ENCODE peak calls at places on chromosomes 4 and X, in six cellular contexts. K, W, N, G, O and V are unnamed samples.

GRCh38 chr4:23717528-23718248 is 172.2 kb downstream of the PPARGC1A start:
- DNase-seq in G (peak; percentile 65), W (peak; percentile 37), N (peak; percentile 37), K (no peak), O (no peak), V (peak; percentile 17)

GRCh38 chr4:74932010-74932409 is 906 bp upstream of the PARM1 start:
- DNase-seq in G (no peak), O (no peak), K (no peak), W (no peak), N (no peak), V (no peak)

GRCh38 chrX:132750312-132751042 is 208.0 kb downstream of the HS6ST2 start:
- DNase-seq in W (no peak), N (no peak), K (no peak), O (no peak), G (no peak), V (no peak)

GRCh38 chrX:81489987-81490386 is 288.1 kb downstream of the SH3BGRL start:
- DNase-seq in N (peak; percentile 3), K (no peak), G (no peak), W (no peak), O (no peak), V (no peak)

GRCh38 chr4:23838131-23838530 is 51.7 kb downstream of the PPARGC1A start:
- DNase-seq in W (no peak), N (no peak), K (no peak), O (no peak), G (no peak), V (no peak)

GRCh38 chr4:185127021-185127925 is 15.8 kb upstream of the SLC25A4 start:
- DNase-seq in O (no peak), N (no peak), K (peak; percentile 77), W (peak; percentile 33), G (peak; percentile 87), V (no peak)

GRCh38 chr4:4182835-4183568 is 43.7 kb downstream of the OTOP1 start:
- DNase-seq in W (peak; percentile 8), K (peak; percentile 88), O (no peak), N (peak; percentile 48), G (peak; percentile 21), V (peak; percentile 57)

GRCh38 chr4:34850983-34851382 is 1393.3 kb downstream of the ARAP2 start:
- DNase-seq in K (no peak), W (no peak), O (no peak), G (no peak), N (no peak), V (no peak)

DNA sequence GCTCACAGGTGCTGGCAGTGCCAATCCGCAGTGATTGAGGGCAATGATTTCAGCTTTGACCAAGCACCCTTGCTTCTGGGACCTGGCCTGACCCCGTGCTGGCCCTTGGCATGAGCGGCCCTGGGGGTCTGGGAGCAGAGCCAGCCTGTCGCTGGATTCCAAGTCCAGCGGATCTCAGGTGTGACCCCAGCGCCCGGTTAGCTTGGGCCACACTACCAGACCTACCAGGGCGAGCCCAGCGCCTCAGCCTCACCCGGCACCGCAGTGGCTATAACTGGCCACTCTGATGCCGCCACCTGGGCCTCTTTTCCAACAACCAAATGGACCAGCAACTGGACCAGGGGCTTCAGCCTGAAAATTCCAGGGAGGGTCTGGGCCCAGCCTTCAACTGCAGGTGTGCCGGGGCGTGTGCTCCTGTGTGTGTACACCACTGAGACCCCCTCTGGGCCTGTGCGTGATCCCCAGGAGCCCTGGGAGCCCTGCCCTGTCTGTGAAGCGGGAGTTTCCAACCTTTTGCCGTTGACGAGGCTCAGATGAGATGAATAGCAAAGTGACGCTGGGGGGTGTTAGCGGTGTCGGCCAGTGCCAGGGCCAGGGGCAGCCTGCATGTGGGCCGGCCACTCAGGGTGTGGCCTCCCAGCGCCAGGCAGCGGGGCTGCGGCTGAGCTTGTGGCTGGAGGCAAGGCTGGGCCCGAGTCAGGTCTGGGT is 658 bp downstream of the SH3TC1 start:
- DNase-seq in N (no peak), G (no peak), K (no peak), W (peak; percentile 28), O (no peak), V (no peak)
- TF ChIP-seq CHD2 in N (no peak), G (no peak), K (no peak), W (no peak), O (no peak), V (no peak)

GRCh38 chr4:186240848-186241491 is 13.7 kb downstream of the KLKB1 start:
- DNase-seq in G (no peak), K (no peak), W (no peak), N (no peak), O (no peak), V (no peak)

GRCh38 chr4:186240452-186240847 is 13.1 kb downstream of the KLKB1 start:
- DNase-seq in W (no peak), G (no peak), O (no peak), N (no peak), K (no peak), V (no peak)

GRCh38 chr4:186241616-186242015 is 14.3 kb downstream of the KLKB1 start:
- DNase-seq in N (no peak), O (no peak), W (no peak), G (no peak), K (no peak), V (no peak)

GRCh38 chr4:186244835-186245234 is 17.5 kb downstream of the KLKB1 start:
- DNase-seq in W (no peak), K (no peak), O (no peak), G (no peak), N (no peak), V (no peak)

DNA sequence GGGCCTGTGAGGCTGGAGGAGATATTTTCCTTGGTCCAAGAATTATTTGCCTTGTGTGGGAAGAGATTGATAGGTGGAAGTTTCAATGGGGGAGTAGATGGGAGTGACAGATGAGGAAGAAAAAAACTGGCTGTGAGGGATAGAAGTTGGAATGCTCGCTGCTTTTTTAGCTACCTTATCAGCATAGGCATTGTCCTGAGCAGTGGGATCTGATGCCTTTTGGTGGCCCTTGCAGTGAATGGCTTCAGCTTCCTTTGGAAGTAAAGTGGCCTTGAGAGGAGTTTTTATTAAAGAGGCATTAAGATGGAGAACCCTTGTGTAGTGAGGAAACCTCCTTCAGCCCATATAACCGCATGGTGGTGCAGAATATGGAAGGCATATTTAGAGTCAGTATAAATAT is 16.0 kb downstream of the KLKB1 start:
- DNase-seq in N (no peak), K (no peak), G (no peak), O (no peak), W (no peak), V (no peak)
- TF ChIP-seq CHD2 in N (no peak), K (no peak), G (no peak), O (no peak), W (no peak), V (no peak)

GRCh38 chr4:91840359-91840758 is 463.4 kb upstream of the GRID2 start:
- DNase-seq in G (no peak), O (no peak), W (no peak), K (no peak), N (no peak), V (peak; percentile 1)

GRCh38 chr4:91838181-91838861 is 465.4 kb upstream of the GRID2 start:
- DNase-seq in K (no peak), G (no peak), N (no peak), O (no peak), W (no peak), V (no peak)

GRCh38 chr4:91837608-91838029 is 466.1 kb upstream of the GRID2 start:
- DNase-seq in O (no peak), W (no peak), G (no peak), K (no peak), N (no peak), V (no peak)
- TF ChIP-seq CHD2 in O (no peak), W (no peak), G (no peak), K (no peak), N (no peak), V (no peak)

DNA sequence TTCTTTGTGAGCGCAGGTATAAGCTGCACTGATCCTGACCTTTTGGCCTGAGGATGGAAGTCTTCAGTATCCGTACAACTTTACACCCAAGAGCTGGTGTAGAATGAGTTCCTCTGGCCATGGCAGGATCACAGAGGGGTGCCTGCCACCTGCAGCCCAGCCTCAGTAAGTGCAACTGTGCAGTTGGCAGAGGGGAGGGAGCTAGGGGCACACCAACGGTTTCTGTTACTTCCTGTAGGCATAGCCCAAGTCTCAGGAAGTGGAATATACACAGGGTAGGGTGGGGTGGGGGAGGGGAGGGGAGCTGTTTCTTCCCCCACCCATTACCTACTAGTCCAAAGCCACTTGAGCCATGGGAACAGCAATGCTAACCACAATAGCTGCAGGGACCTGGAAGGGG is 85.4 kb upstream of the GBA3 start:
- DNase-seq in W (peak; percentile 8), K (no peak), O (no peak), G (peak; percentile 59), N (peak; percentile 1), V (peak; percentile 35)
- TF ChIP-seq CHD2 in W (no peak), K (no peak), O (no peak), G (no peak), N (no peak), V (no peak)

GRCh38 chr4:823093-823760 is 2.7 kb downstream of the CPLX1 start:
- DNase-seq in K (no peak), O (no peak), W (no peak), N (no peak), G (no peak), V (no peak)
- TF ChIP-seq CHD2 in K (no peak), O (no peak), W (no peak), N (no peak), G (no peak), V (no peak)